ENCODE peak calls at places on chromosomes 7 and 10, in four cellular contexts. G is CD4-positive, CD25-positive, alpha-beta regulatory T cell; M is lung; B is upper lobe of right lung. D is an unnamed sample. For H3K9me3, the result is how much of the 10 kb centered on the place peaks cover.

GRCh38 chr7:76340617-76341131 is 18.1 kb downstream of the YWHAG start:
- DNase-seq in G (no peak), M (no peak), B (no peak), D (no peak)

GRCh38 chr7:139906879-139907278 is 77.8 kb downstream of the TBXAS1 start:
- DNase-seq in G (no peak), M (no peak), B (no peak), D (no peak)

GRCh38 chr10:124123141-124123540 is 29.7 kb upstream of the CHST15 start:
- DNase-seq in G (no peak), M (no peak), B (no peak), D (no peak)

GRCh38 chr7:46230298-46231295 is 309.5 kb upstream of the IGFBP3 start:
- DNase-seq in G (no peak), M (no peak), B (no peak), D (no peak)

GRCh38 chr10:86690231-86690630 is 21.9 kb downstream of the LDB3 start:
- DNase-seq in G (no peak), M (no peak), B (no peak), D (no peak)

GRCh38 chr7:42694894-42695553 is 216.8 kb downstream of the C7orf25 start:
- DNase-seq in G (no peak), M (no peak), B (no peak), D (no peak)

GRCh38 chr10:100670828-100671479 is 74.4 kb upstream of the PAX2 start:
- DNase-seq in G (peak), M (no peak), B (peak), D (peak)

GRCh38 chr10:129760003-129760315 is 204.1 kb downstream of the EBF3 start:
- DNase-seq in G (no peak), M (no peak), B (peak), D (no peak)

GRCh38 chr10:70856454-70856853 is 31.9 kb downstream of the PCBD1 start:
- DNase-seq in G (no peak), M (no peak), B (no peak), D (no peak)

GRCh38 chr7:5670173-5670933 is 111.1 kb downstream of the RNF216 start:
- DNase-seq in G (no peak), M (no peak), B (no peak), D (no peak)

GRCh38 chr10:97895084-97895483 is 45.4 kb downstream of the GOLGA7B start:
- DNase-seq in G (no peak), M (no peak), B (no peak), D (no peak)

GRCh38 chr10:59971915-59972314 is 65.6 kb upstream of the CCDC6 start:
- DNase-seq in G (no peak), M (no peak), B (no peak), D (no peak)

DNA sequence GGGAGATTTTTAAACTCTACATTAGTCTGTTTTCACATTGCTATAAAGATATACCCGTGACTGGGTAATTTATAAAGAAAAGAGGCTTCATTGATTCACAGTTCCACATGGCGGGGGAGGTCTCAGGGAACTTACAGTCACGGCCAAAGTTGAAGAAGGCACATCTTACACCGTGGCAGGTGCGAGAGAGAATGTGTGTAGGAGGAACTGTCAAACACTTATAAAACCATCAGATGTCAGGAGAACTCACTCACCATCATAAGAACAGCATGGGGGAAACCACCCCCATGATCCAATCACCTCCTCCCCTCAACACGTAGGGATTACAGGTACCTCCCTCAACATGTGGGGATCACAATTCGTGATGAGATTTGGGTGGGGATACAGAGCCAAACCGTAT is 129.5 kb downstream of the FGFR2 start:
- DNase-seq in G (no peak), M (no peak), B (no peak), D (no peak)
- H3K9me3 ChIP-seq in G (under half), M (under half), B (under half), D (under half)

GRCh38 chr7:158390460-158390859 is 197.2 kb downstream of the PTPRN2 start:
- DNase-seq in G (no peak), M (no peak), B (no peak), D (no peak)
- H3K9me3 ChIP-seq in G (under half), M (under half), B (under half), D (under half)

GRCh38 chr10:119443441-119443840 is 99.1 kb downstream of the RGS10 start:
- DNase-seq in G (no peak), M (no peak), B (peak), D (no peak)

GRCh38 chr10:119443970-119444660 is 98.4 kb downstream of the RGS10 start:
- DNase-seq in G (no peak), M (no peak), B (no peak), D (no peak)

GRCh38 chr10:119442758-119443060 is 99.8 kb downstream of the RGS10 start:
- DNase-seq in G (no peak), M (no peak), B (no peak), D (no peak)

GRCh38 chr10:119441151-119441821 is 101.2 kb downstream of the RGS10 start:
- DNase-seq in G (no peak), M (no peak), B (peak), D (no peak)

GRCh38 chr10:119441921-119442757 is 100.4 kb downstream of the RGS10 start:
- DNase-seq in G (no peak), M (no peak), B (peak), D (no peak)
- H3K9me3 ChIP-seq in G (under half), M (under half), B (under half), D (under half)

GRCh38 chr7:52862321-52862720 is 173.1 kb upstream of the POM121L12 start:
- DNase-seq in G (no peak), M (no peak), B (no peak), D (no peak)
- H3K9me3 ChIP-seq in G (under half), M (under half), B (under half), D (under half)

GRCh38 chr7:138342990-138343389 is 117.1 kb upstream of the TRIM24 start:
- DNase-seq in G (no peak), M (no peak), B (no peak), D (no peak)

GRCh38 chr7:138338361-138338760 is 121.7 kb upstream of the TRIM24 start:
- DNase-seq in G (no peak), M (peak), B (no peak), D (no peak)
- H3K9me3 ChIP-seq in G (under half), M (under half), B (under half), D (under half)

DNA sequence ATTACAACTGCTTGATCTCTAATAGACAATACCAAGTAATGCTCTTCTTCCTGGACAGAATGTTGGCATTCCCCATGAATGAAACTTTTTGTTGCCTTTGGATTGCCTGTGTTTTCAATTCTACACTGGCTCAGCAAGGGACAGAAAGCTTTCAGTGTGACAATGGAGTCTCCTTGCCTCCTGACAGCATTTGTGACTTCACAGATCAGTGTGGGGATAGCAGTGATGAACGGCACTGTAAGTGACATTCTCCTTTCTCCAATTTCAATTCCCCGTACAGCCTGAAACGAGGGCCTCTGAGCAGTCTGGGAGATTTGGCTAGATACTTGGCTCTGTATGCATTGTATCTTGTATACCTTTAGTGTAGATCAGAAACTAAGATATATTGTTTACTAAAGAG is 300 bp downstream of the MALRD1 start:
- DNase-seq in G (no peak), M (no peak), B (no peak), D (no peak)
- H3K9me3 ChIP-seq in G (under half), M (under half), B (under half), D (under half)

D was measured in T-helper 17 cell.